ENCODE peak calls at places on chromosomes 5 and 9, in five cellular contexts. H is fibroblast of lung, R is HCT116, E is IMR-90, M is HepG2. T is an unnamed sample.
A peak's percentile ranks its signal among the peaks of the same experiment; 100 is the strongest.

GRCh38 chr9:92534199-92535159 is 1.3 kb downstream of the ECM2 start:
- DNase-seq in E (peak; percentile 34), M (no peak), H (no peak), R (no peak), T (no peak)

GRCh38 chr9:128771094-128771721 is 519 bp downstream of the ZER1 start:
- DNase-seq in M (no peak), E (peak; percentile 12), R (no peak), H (peak; percentile 20), T (peak; percentile 20)

GRCh38 chr9:117555964-117556629 is 141.2 kb upstream of the ASTN2 start:
- DNase-seq in H (peak; percentile 0), R (no peak), E (no peak), M (peak; percentile 60), T (peak; percentile 44)

GRCh38 chr9:6449645-6450044 is 36.6 kb downstream of the UHRF2 start:
- DNase-seq in E (no peak), M (no peak), R (no peak), H (peak; percentile 10), T (no peak)

GRCh38 chr9:131840220-131840619 is 100.3 kb upstream of the RAPGEF1 start:
- DNase-seq in R (no peak), H (no peak), E (no peak), M (no peak), T (no peak)

GRCh38 chr9:32442433-32442832 is 58.0 kb downstream of the ACO1 start:
- DNase-seq in H (no peak), E (no peak), R (no peak), M (no peak), T (no peak)

GRCh38 chr5:76715734-76716455 is at the start of gene F2R:
- DNase-seq in E (peak; percentile 70), H (peak; percentile 81), R (no peak), M (peak; percentile 24), T (no peak)

GRCh38 chr5:134383980-134384697 is 12.8 kb downstream of the UBE2B start:
- DNase-seq in M (no peak), R (no peak), H (no peak), E (no peak), T (no peak)

GRCh38 chr5:80754900-80755299 is 100.1 kb upstream of the DHFR start:
- DNase-seq in R (no peak), H (peak; percentile 65), E (peak; percentile 3), M (no peak), T (peak; percentile 51)

GRCh38 chr9:86424246-86424891 is 70.2 kb upstream of the TUT7 start:
- DNase-seq in M (no peak), E (peak; percentile 53), H (peak; percentile 59), R (no peak), T (no peak)

GRCh38 chr5:116754556-116754955 is 179.9 kb upstream of the SEMA6A start:
- DNase-seq in M (no peak), E (no peak), H (no peak), R (no peak), T (no peak)

GRCh38 chr5:141343242-141343952 is at the start of gene PCDHGA3:
- DNase-seq in R (no peak), E (peak; percentile 71), H (peak; percentile 65), M (no peak), T (peak; percentile 17)

GRCh38 chr9:72254881-72255545 is 105.8 kb downstream of the GDA start:
- DNase-seq in M (no peak), E (no peak), R (no peak), H (no peak), T (no peak)

GRCh38 chr9:116499986-116500871 is 186.9 kb upstream of the TRIM32 start:
- DNase-seq in E (peak; percentile 71), M (no peak), R (peak; percentile 49), H (peak; percentile 74), T (no peak)

GRCh38 chr5:128121679-128122078 is 38.1 kb downstream of the SLC12A2 start:
- DNase-seq in R (peak; percentile 3), H (no peak), E (no peak), M (no peak), T (no peak)

GRCh38 chr9:35618325-35618727 is at the start of gene CD72:
- DNase-seq in M (no peak), R (no peak), H (no peak), E (no peak), T (peak; percentile 86)

GRCh38 chr9:136943291-136944093 is 1.0 kb downstream of the FBXW5 start:
- DNase-seq in E (no peak), M (no peak), R (no peak), H (peak; percentile 22), T (peak; percentile 52)

GRCh38 chr5:76751291-76751690 is 35.4 kb downstream of the F2R start:
- DNase-seq in E (no peak), M (no peak), H (no peak), R (no peak), T (no peak)

GRCh38 chr5:65076251-65076869 is 307.6 kb downstream of the CWC27 start:
- DNase-seq in H (peak; percentile 80), E (peak; percentile 54), R (peak; percentile 57), M (peak; percentile 45), T (peak; percentile 94)

GRCh38 chr5:132001647-132002561 is 9.6 kb downstream of the ACSL6 start:
- DNase-seq in R (peak; percentile 47), E (peak; percentile 24), H (peak; percentile 51), M (peak; percentile 97), T (no peak)
- H3K4me1 ChIP-seq in R (peaks cover 8% of the 10 kb centered on the region), E (peaks cover 2% of the 10 kb centered on the region), H (no peaks in the 10 kb centered on the region), M (peaks cover 85% of the 10 kb centered on the region), T (no peaks in the 10 kb centered on the region)

GRCh38 chr9:69460002-69460401 is 135.0 kb downstream of the ENTREP1 start:
- DNase-seq in R (no peak), M (no peak), H (no peak), E (no peak), T (no peak)
- H4K20me1 ChIP-seq in R (no peaks in the 10 kb centered on the region), M (no peaks in the 10 kb centered on the region), H (no peaks in the 10 kb centered on the region), E (no peaks in the 10 kb centered on the region), T (no peaks in the 10 kb centered on the region)

GRCh38 chr5:10261065-10261464 is 11.0 kb downstream of the CCT5 start:
- DNase-seq in R (no peak), H (no peak), E (no peak), M (no peak), T (no peak)
- H3K4me1 ChIP-seq in R (no peaks in the 10 kb centered on the region), H (no peaks in the 10 kb centered on the region), E (peaks cover 4% of the 10 kb centered on the region), M (peaks cover 45% of the 10 kb centered on the region), T (no peaks in the 10 kb centered on the region)

DNA sequence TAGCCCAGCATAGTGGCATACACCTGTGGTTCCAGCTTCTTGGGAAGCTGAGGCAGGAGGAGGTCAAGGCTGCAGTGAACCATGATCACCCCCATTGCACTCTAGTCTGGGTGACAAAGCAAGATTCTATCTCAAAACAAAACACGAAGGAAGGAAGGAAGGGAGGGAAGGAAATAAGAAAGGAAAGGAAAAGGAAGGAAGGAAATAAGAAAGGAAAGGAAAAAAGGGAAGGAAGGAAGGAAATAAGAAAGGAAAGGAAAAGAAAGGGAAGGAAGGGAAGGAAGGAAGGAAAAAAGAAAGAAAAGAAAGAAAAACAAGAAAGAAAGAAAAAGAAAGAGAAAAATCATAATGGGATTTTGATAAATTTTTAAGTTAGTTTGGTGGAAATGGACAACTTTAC is 3.1 kb upstream of the STX17 start:
- DNase-seq in H (no peak), R (no peak), E (no peak), M (no peak), T (no peak)
- H4K20me1 ChIP-seq in H (no peaks in the 10 kb centered on the region), R (no peaks in the 10 kb centered on the region), E (no peaks in the 10 kb centered on the region), M (no peaks in the 10 kb centered on the region), T (no peaks in the 10 kb centered on the region)